ENCODE peak calls at places on chromosomes 13 and 19, in nine cellular contexts. One of them, this sample, is unnamed. For H3K9me3, the result is how much of the 10 kb centered on the place peaks cover.

GRCh38 chr13:110319774-110320509 is 12.9 kb downstream of the COL4A2 start:
- DNase-seq in aorta: peak
- DNase-seq in CD8-positive, alpha-beta T cell: no peak
- DNase-seq in stomach: no peak
- DNase-seq in adipocyte: no peak
- DNase-seq in neural progenitor cell: no peak
- DNase-seq in CD8-positive, alpha-beta memory T cell: no peak
- DNase-seq in cardiac muscle cell: no peak
- DNase-seq in A673: peak
- DNase-seq in this sample: no peak

GRCh38 chr13:29411493-29411892 is 184.0 kb downstream of the SLC7A1 start:
- DNase-seq in adipocyte: no peak
- DNase-seq in CD8-positive, alpha-beta T cell: no peak
- DNase-seq in CD8-positive, alpha-beta memory T cell: no peak
- DNase-seq in aorta: no peak
- DNase-seq in cardiac muscle cell: no peak
- DNase-seq in stomach: no peak
- DNase-seq in neural progenitor cell: no peak
- DNase-seq in A673: peak
- DNase-seq in this sample: no peak

GRCh38 chr13:71360041-71360440 is 507.0 kb downstream of the DACH1 start:
- DNase-seq in neural progenitor cell: no peak
- DNase-seq in A673: no peak
- DNase-seq in cardiac muscle cell: no peak
- DNase-seq in stomach: no peak
- DNase-seq in aorta: no peak
- DNase-seq in CD8-positive, alpha-beta T cell: no peak
- DNase-seq in adipocyte: no peak
- DNase-seq in CD8-positive, alpha-beta memory T cell: no peak
- DNase-seq in this sample: no peak

GRCh38 chr13:41193469-41193868 is 900 bp downstream of the KBTBD7 start:
- DNase-seq in neural progenitor cell: no peak
- DNase-seq in A673: no peak
- DNase-seq in stomach: no peak
- DNase-seq in cardiac muscle cell: no peak
- DNase-seq in CD8-positive, alpha-beta T cell: no peak
- DNase-seq in aorta: peak
- DNase-seq in adipocyte: no peak
- DNase-seq in CD8-positive, alpha-beta memory T cell: no peak
- DNase-seq in this sample: no peak

GRCh38 chr13:29689548-29689947 is 94.1 kb upstream of the SLC7A1 start:
- DNase-seq in stomach: no peak
- DNase-seq in cardiac muscle cell: no peak
- DNase-seq in aorta: no peak
- DNase-seq in CD8-positive, alpha-beta memory T cell: no peak
- DNase-seq in CD8-positive, alpha-beta T cell: no peak
- DNase-seq in A673: no peak
- DNase-seq in adipocyte: no peak
- DNase-seq in neural progenitor cell: no peak
- DNase-seq in this sample: no peak

GRCh38 chr13:48431431-48431830 is 18.5 kb upstream of the LPAR6 start:
- DNase-seq in stomach: no peak
- DNase-seq in adipocyte: peak
- DNase-seq in aorta: no peak
- DNase-seq in CD8-positive, alpha-beta memory T cell: no peak
- DNase-seq in neural progenitor cell: peak
- DNase-seq in cardiac muscle cell: no peak
- DNase-seq in A673: no peak
- DNase-seq in CD8-positive, alpha-beta T cell: no peak
- DNase-seq in this sample: no peak

GRCh38 chr19:33297401-33298145 is 4.8 kb downstream of the CEBPA start:
- DNase-seq in CD8-positive, alpha-beta T cell: no peak
- DNase-seq in adipocyte: no peak
- DNase-seq in neural progenitor cell: no peak
- DNase-seq in CD8-positive, alpha-beta memory T cell: no peak
- DNase-seq in aorta: no peak
- DNase-seq in stomach: no peak
- DNase-seq in A673: no peak
- DNase-seq in cardiac muscle cell: no peak
- DNase-seq in this sample: no peak

GRCh38 chr19:15303105-15303780 is 29.1 kb downstream of the BRD4 start:
- DNase-seq in adipocyte: no peak
- DNase-seq in neural progenitor cell: no peak
- DNase-seq in CD8-positive, alpha-beta memory T cell: no peak
- DNase-seq in cardiac muscle cell: no peak
- DNase-seq in stomach: no peak
- DNase-seq in A673: no peak
- DNase-seq in aorta: no peak
- DNase-seq in CD8-positive, alpha-beta T cell: no peak
- DNase-seq in this sample: no peak

GRCh38 chr13:21703846-21704245 is 33.0 kb downstream of the FGF9 start:
- DNase-seq in adipocyte: no peak
- DNase-seq in A673: no peak
- DNase-seq in CD8-positive, alpha-beta memory T cell: no peak
- DNase-seq in neural progenitor cell: no peak
- DNase-seq in cardiac muscle cell: no peak
- DNase-seq in stomach: no peak
- DNase-seq in aorta: no peak
- DNase-seq in CD8-positive, alpha-beta T cell: no peak
- DNase-seq in this sample: no peak

GRCh38 chr19:38467541-38468525 is 34.3 kb downstream of the RYR1 start:
- DNase-seq in aorta: no peak
- DNase-seq in neural progenitor cell: no peak
- DNase-seq in stomach: no peak
- DNase-seq in CD8-positive, alpha-beta memory T cell: no peak
- DNase-seq in CD8-positive, alpha-beta T cell: no peak
- DNase-seq in cardiac muscle cell: no peak
- DNase-seq in A673: no peak
- DNase-seq in adipocyte: no peak
- DNase-seq in this sample: no peak

GRCh38 chr13:45356966-45357689 is 16.1 kb upstream of the TPT1 start:
- DNase-seq in A673: no peak
- DNase-seq in aorta: no peak
- DNase-seq in CD8-positive, alpha-beta memory T cell: no peak
- DNase-seq in adipocyte: no peak
- DNase-seq in stomach: no peak
- DNase-seq in cardiac muscle cell: no peak
- DNase-seq in CD8-positive, alpha-beta T cell: no peak
- DNase-seq in neural progenitor cell: no peak
- DNase-seq in this sample: no peak

GRCh38 chr19:49413348-49413747 is 9.9 kb downstream of the PTH2 start:
- DNase-seq in cardiac muscle cell: no peak
- DNase-seq in neural progenitor cell: peak
- DNase-seq in adipocyte: no peak
- DNase-seq in aorta: no peak
- DNase-seq in A673: no peak
- DNase-seq in CD8-positive, alpha-beta memory T cell: no peak
- DNase-seq in CD8-positive, alpha-beta T cell: no peak
- DNase-seq in stomach: no peak
- DNase-seq in this sample: no peak

GRCh38 chr13:108948269-108948671 is 318.9 kb downstream of the MYO16 start:
- DNase-seq in CD8-positive, alpha-beta memory T cell: no peak
- DNase-seq in cardiac muscle cell: no peak
- DNase-seq in stomach: no peak
- DNase-seq in aorta: no peak
- DNase-seq in neural progenitor cell: no peak
- DNase-seq in adipocyte: no peak
- DNase-seq in A673: no peak
- DNase-seq in CD8-positive, alpha-beta T cell: no peak
- DNase-seq in this sample: no peak

DNA sequence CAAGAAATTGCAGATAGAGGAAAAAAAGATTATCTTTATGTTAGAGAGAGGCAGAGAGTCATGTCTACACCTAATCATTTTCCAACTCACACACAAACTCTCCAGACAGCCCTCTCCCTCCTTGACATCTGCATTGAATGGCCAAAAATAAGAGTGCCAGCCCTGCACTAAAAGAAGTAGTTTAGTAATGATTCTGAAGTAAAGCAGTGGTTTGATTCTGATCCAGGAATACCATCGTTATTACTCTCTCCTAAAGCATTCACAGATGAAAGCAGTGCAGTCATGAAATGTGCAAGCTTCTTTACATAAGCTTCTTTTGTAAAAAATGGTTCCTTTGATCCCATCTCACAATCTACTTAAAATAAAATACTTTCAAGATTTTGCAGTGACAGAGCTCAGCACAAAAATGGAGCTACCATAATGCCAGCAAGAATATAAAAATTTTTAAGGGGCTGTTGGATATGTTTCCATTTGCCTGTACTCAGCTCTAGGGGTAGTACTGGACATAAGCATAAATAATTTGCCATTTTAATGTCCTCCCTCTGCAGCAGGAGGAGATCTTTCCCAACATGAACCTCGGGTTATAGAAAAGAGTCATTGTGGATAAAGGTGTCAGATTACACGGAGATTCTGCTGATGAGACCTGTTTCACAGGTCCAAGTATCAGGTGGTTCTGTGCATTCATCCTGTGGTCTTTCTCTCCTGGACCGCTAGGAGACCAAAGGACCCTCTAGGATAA is 406.3 kb downstream of the DCT start:
- DNase-seq in stomach: no peak
- DNase-seq in adipocyte: peak
- DNase-seq in CD8-positive, alpha-beta memory T cell: no peak
- DNase-seq in neural progenitor cell: no peak
- DNase-seq in A673: no peak
- DNase-seq in CD8-positive, alpha-beta T cell: no peak
- DNase-seq in cardiac muscle cell: peak
- DNase-seq in aorta: no peak
- DNase-seq in this sample: no peak
- H3K9me3 ChIP-seq in stomach: under half
- H3K9me3 ChIP-seq in adipocyte: under half
- H3K9me3 ChIP-seq in CD8-positive, alpha-beta memory T cell: under half
- H3K9me3 ChIP-seq in neural progenitor cell: under half
- H3K9me3 ChIP-seq in A673: under half
- H3K9me3 ChIP-seq in CD8-positive, alpha-beta T cell: under half
- H3K9me3 ChIP-seq in cardiac muscle cell: under half
- H3K9me3 ChIP-seq in aorta: under half
- H3K9me3 ChIP-seq in this sample: under half

GRCh38 chr19:2852598-2852997 is 11.3 kb downstream of the ZNF555 start:
- DNase-seq in adipocyte: no peak
- DNase-seq in CD8-positive, alpha-beta T cell: no peak
- DNase-seq in stomach: no peak
- DNase-seq in neural progenitor cell: no peak
- DNase-seq in CD8-positive, alpha-beta memory T cell: no peak
- DNase-seq in cardiac muscle cell: no peak
- DNase-seq in A673: no peak
- DNase-seq in aorta: no peak
- DNase-seq in this sample: no peak

GRCh38 chr19:2858864-2859263 is 8.3 kb upstream of the ZNF556 start:
- DNase-seq in CD8-positive, alpha-beta T cell: no peak
- DNase-seq in adipocyte: no peak
- DNase-seq in neural progenitor cell: no peak
- DNase-seq in CD8-positive, alpha-beta memory T cell: no peak
- DNase-seq in stomach: no peak
- DNase-seq in A673: no peak
- DNase-seq in cardiac muscle cell: no peak
- DNase-seq in aorta: no peak
- DNase-seq in this sample: no peak

GRCh38 chr19:2853015-2853606 is 11.8 kb downstream of the ZNF555 start:
- DNase-seq in neural progenitor cell: no peak
- DNase-seq in adipocyte: no peak
- DNase-seq in cardiac muscle cell: no peak
- DNase-seq in A673: no peak
- DNase-seq in CD8-positive, alpha-beta memory T cell: no peak
- DNase-seq in aorta: no peak
- DNase-seq in CD8-positive, alpha-beta T cell: no peak
- DNase-seq in stomach: no peak
- DNase-seq in this sample: no peak

GRCh38 chr19:2856457-2857055 is 10.6 kb upstream of the ZNF556 start:
- DNase-seq in stomach: no peak
- DNase-seq in aorta: no peak
- DNase-seq in adipocyte: no peak
- DNase-seq in neural progenitor cell: no peak
- DNase-seq in CD8-positive, alpha-beta T cell: no peak
- DNase-seq in A673: no peak
- DNase-seq in cardiac muscle cell: no peak
- DNase-seq in CD8-positive, alpha-beta memory T cell: no peak
- DNase-seq in this sample: no peak

DNA sequence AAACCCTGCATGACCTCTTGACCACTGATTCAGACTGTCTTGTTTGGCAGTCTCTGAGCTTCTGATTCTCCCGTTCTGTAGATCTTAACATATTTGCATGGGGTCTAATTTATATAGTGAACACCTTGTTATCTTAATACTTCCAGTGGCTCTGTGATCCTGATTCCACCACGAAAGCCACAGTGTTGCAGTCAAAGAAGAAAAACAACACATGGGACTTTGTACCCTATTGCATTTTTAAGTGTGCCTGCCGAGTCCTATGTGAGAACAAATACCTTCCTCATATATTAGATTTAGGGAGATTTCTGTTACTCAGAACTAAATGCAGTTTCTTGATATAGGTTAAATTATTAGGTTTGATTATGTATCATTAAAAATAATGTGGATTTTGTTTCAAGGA is 12.3 kb upstream of the ZNF556 start:
- DNase-seq in A673: no peak
- DNase-seq in CD8-positive, alpha-beta memory T cell: no peak
- DNase-seq in stomach: no peak
- DNase-seq in aorta: no peak
- DNase-seq in cardiac muscle cell: no peak
- DNase-seq in neural progenitor cell: no peak
- DNase-seq in adipocyte: no peak
- DNase-seq in CD8-positive, alpha-beta T cell: no peak
- DNase-seq in this sample: no peak
- H3K9me3 ChIP-seq in A673: half or more
- H3K9me3 ChIP-seq in CD8-positive, alpha-beta memory T cell: under half
- H3K9me3 ChIP-seq in stomach: half or more
- H3K9me3 ChIP-seq in aorta: under half
- H3K9me3 ChIP-seq in cardiac muscle cell: under half
- H3K9me3 ChIP-seq in neural progenitor cell: half or more
- H3K9me3 ChIP-seq in adipocyte: half or more
- H3K9me3 ChIP-seq in CD8-positive, alpha-beta T cell: under half
- H3K9me3 ChIP-seq in this sample: half or more

GRCh38 chr19:56900573-56901097 is 60.1 kb upstream of the PEG3 start:
- DNase-seq in cardiac muscle cell: no peak
- DNase-seq in stomach: no peak
- DNase-seq in CD8-positive, alpha-beta T cell: no peak
- DNase-seq in A673: peak
- DNase-seq in neural progenitor cell: no peak
- DNase-seq in CD8-positive, alpha-beta memory T cell: no peak
- DNase-seq in aorta: no peak
- DNase-seq in adipocyte: no peak
- DNase-seq in this sample: no peak
- H3K9me3 ChIP-seq in cardiac muscle cell: under half
- H3K9me3 ChIP-seq in stomach: half or more
- H3K9me3 ChIP-seq in CD8-positive, alpha-beta T cell: under half
- H3K9me3 ChIP-seq in A673: under half
- H3K9me3 ChIP-seq in neural progenitor cell: under half
- H3K9me3 ChIP-seq in CD8-positive, alpha-beta memory T cell: under half
- H3K9me3 ChIP-seq in aorta: under half
- H3K9me3 ChIP-seq in adipocyte: under half
- H3K9me3 ChIP-seq in this sample: under half

DNA sequence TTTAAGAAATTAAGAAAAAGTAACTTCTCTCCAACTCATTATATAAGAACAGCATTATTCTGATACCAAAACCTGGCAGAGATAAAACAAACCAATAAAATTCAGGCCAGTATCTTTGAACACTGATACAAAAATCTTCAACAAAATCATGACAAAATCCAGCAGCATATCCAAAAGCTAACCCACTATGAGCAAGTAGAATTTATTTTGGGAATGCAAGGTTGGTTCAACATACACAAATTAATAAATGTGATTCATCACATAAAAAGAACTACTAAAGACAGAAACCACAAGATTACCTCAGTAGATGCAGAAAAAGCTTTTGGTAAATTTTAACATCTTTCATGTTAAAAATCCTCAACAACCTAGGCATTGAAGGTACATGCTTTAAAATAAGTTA is 12.3 kb downstream of the ZNF91 start:
- DNase-seq in aorta: no peak
- DNase-seq in adipocyte: no peak
- DNase-seq in cardiac muscle cell: no peak
- DNase-seq in CD8-positive, alpha-beta T cell: no peak
- DNase-seq in CD8-positive, alpha-beta memory T cell: no peak
- DNase-seq in stomach: no peak
- DNase-seq in A673: no peak
- DNase-seq in neural progenitor cell: no peak
- DNase-seq in this sample: no peak
- H3K9me3 ChIP-seq in aorta: under half
- H3K9me3 ChIP-seq in adipocyte: half or more
- H3K9me3 ChIP-seq in cardiac muscle cell: under half
- H3K9me3 ChIP-seq in CD8-positive, alpha-beta T cell: under half
- H3K9me3 ChIP-seq in CD8-positive, alpha-beta memory T cell: under half
- H3K9me3 ChIP-seq in stomach: half or more
- H3K9me3 ChIP-seq in A673: half or more
- H3K9me3 ChIP-seq in neural progenitor cell: under half
- H3K9me3 ChIP-seq in this sample: half or more

This sample was measured in transverse colon.